ENCODE peak calls at places on chromosome 12, in six cellular contexts. One of them, this sample, is unnamed.

GRCh38 chr12:123019841-123020138 is 39.3 kb downstream of the ARL6IP4 start:
- DNase-seq in pancreas: no peak
- DNase-seq in AG04449: no peak
- DNase-seq in testis: no peak
- DNase-seq in MG63: no peak
- DNase-seq in cardiac muscle cell: no peak
- DNase-seq in this sample: no peak

GRCh38 chr12:1864867-1865266 is 44.5 kb downstream of the LRTM2 start:
- DNase-seq in pancreas: no peak
- DNase-seq in cardiac muscle cell: no peak
- DNase-seq in testis: no peak
- DNase-seq in AG04449: no peak
- DNase-seq in MG63: no peak
- DNase-seq in this sample: no peak

GRCh38 chr12:63915105-63915830 is 70.8 kb downstream of the SRGAP1 start:
- DNase-seq in pancreas: no peak
- DNase-seq in cardiac muscle cell: no peak
- DNase-seq in testis: no peak
- DNase-seq in MG63: peak
- DNase-seq in AG04449: no peak
- DNase-seq in this sample: no peak

GRCh38 chr12:90854136-90854689 is 100.8 kb downstream of the CCER1 start:
- DNase-seq in MG63: no peak
- DNase-seq in AG04449: peak
- DNase-seq in cardiac muscle cell: peak
- DNase-seq in testis: peak
- DNase-seq in pancreas: no peak
- DNase-seq in this sample: peak

GRCh38 chr12:55280991-55281390 is 15.4 kb downstream of the OR6C6 start:
- DNase-seq in MG63: no peak
- DNase-seq in pancreas: no peak
- DNase-seq in cardiac muscle cell: no peak
- DNase-seq in testis: no peak
- DNase-seq in AG04449: no peak
- DNase-seq in this sample: no peak

GRCh38 chr12:123263196-123263817 is 8.3 kb downstream of the CDK2AP1 start:
- DNase-seq in testis: no peak
- DNase-seq in cardiac muscle cell: no peak
- DNase-seq in pancreas: no peak
- DNase-seq in AG04449: no peak
- DNase-seq in MG63: no peak
- DNase-seq in this sample: no peak

GRCh38 chr12:34306133-34306830 is 284.0 kb downstream of the ALG10 start:
- DNase-seq in cardiac muscle cell: no peak
- DNase-seq in pancreas: no peak
- DNase-seq in AG04449: no peak
- DNase-seq in testis: no peak
- DNase-seq in MG63: no peak
- DNase-seq in this sample: no peak

GRCh38 chr12:119179335-119180021 is 747 bp downstream of the HSPB8 start:
- DNase-seq in pancreas: peak
- DNase-seq in MG63: peak
- DNase-seq in testis: peak
- DNase-seq in cardiac muscle cell: peak
- DNase-seq in AG04449: no peak
- DNase-seq in this sample: no peak

GRCh38 chr12:98645572-98646067 is 530 bp downstream of the APAF1 start:
- DNase-seq in cardiac muscle cell: peak
- DNase-seq in AG04449: no peak
- DNase-seq in testis: peak
- DNase-seq in pancreas: peak
- DNase-seq in MG63: peak
- DNase-seq in this sample: no peak

GRCh38 chr12:109739747-109740693 is 26.4 kb downstream of the FAM222A start:
- DNase-seq in cardiac muscle cell: no peak
- DNase-seq in AG04449: no peak
- DNase-seq in pancreas: peak
- DNase-seq in MG63: no peak
- DNase-seq in testis: no peak
- DNase-seq in this sample: no peak

GRCh38 chr12:13959131-13959734 is 22.2 kb downstream of the GRIN2B start:
- DNase-seq in AG04449: no peak
- DNase-seq in pancreas: no peak
- DNase-seq in cardiac muscle cell: no peak
- DNase-seq in MG63: no peak
- DNase-seq in testis: no peak
- DNase-seq in this sample: no peak

GRCh38 chr12:80941916-80942315 is 4.2 kb upstream of the LIN7A start:
- DNase-seq in pancreas: no peak
- DNase-seq in testis: no peak
- DNase-seq in MG63: no peak
- DNase-seq in AG04449: no peak
- DNase-seq in cardiac muscle cell: no peak
- DNase-seq in this sample: no peak

GRCh38 chr12:29212682-29213397 is 63.8 kb downstream of the FAR2 start:
- DNase-seq in cardiac muscle cell: no peak
- DNase-seq in MG63: no peak
- DNase-seq in testis: no peak
- DNase-seq in AG04449: no peak
- DNase-seq in pancreas: no peak
- DNase-seq in this sample: no peak

GRCh38 chr12:66861157-66861750 is 182.4 kb upstream of the GRIP1 start:
- DNase-seq in AG04449: peak
- DNase-seq in MG63: peak
- DNase-seq in cardiac muscle cell: peak
- DNase-seq in pancreas: peak
- DNase-seq in testis: peak
- DNase-seq in this sample: peak

GRCh38 chr12:69415471-69416275 is 54.5 kb upstream of the FRS2 start:
- DNase-seq in testis: peak
- DNase-seq in MG63: peak
- DNase-seq in AG04449: peak
- DNase-seq in cardiac muscle cell: peak
- DNase-seq in pancreas: peak
- DNase-seq in this sample: peak

GRCh38 chr12:113208041-113208934 is 13.0 kb upstream of the TPCN1 start:
- DNase-seq in cardiac muscle cell: no peak
- DNase-seq in AG04449: no peak
- DNase-seq in MG63: no peak
- DNase-seq in pancreas: peak
- DNase-seq in testis: no peak
- DNase-seq in this sample: peak

GRCh38 chr12:128356547-128356946 is 89.6 kb downstream of the TMEM132C start:
- DNase-seq in testis: no peak
- DNase-seq in pancreas: no peak
- DNase-seq in MG63: no peak
- DNase-seq in AG04449: no peak
- DNase-seq in cardiac muscle cell: no peak
- DNase-seq in this sample: no peak

GRCh38 chr12:106304001-106304421 is 1.5 kb downstream of the TCP11L2 start:
- DNase-seq in pancreas: no peak
- DNase-seq in testis: no peak
- DNase-seq in MG63: no peak
- DNase-seq in cardiac muscle cell: no peak
- DNase-seq in AG04449: no peak
- DNase-seq in this sample: no peak
- H3K4me3 ChIP-seq in pancreas: peak
- H3K4me3 ChIP-seq in testis: no peak
- H3K4me3 ChIP-seq in MG63: peak
- H3K4me3 ChIP-seq in cardiac muscle cell: peak
- H3K4me3 ChIP-seq in AG04449: peak
- H3K4me3 ChIP-seq in this sample: no peak

DNA sequence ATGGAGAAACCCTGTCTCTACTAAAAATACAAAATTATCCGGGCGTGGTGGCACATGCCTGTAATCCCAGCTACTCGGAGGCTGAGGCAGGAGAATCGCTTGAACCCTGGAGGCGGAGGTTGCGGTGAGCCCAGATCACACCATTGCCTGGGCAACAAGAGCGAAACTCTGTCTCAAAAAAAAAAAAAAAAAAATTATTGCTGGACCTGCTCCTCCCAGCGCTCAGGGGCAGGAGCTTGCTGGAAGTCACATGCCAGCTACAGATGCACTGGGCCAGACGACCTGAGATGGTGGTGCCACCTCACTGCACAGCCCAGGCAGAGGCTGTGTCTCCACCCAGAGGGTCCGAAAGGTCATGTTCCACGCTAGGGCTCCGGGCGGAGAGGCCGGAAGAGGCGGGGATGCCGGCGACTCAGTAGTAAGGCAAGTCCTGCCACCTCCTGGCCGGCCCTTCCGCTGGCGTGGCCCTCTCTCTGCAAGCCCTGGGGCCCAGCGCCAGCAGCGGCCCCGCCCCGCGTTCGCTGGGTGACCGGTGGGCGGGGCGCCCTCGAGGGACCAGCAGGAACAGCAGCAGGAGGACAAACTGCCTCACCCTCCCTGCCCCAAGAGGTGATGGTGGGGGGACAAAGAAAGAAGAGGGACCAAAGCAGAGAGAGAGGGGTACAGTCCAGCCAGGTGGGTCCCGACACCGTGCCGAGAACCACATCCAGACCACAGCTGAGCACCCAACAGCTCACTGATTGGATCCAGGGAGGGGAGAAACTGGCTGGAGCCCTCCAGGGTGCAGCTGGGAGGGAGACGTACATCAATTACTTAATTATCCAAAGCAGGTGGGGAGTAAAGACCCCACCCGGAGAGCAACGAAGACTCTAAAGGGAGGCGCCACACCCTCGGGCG is 3.6 kb upstream of the RHOF start:
- DNase-seq in MG63: peak
- DNase-seq in pancreas: peak
- DNase-seq in testis: peak
- DNase-seq in AG04449: no peak
- DNase-seq in cardiac muscle cell: peak
- DNase-seq in this sample: no peak
- H3K4me3 ChIP-seq in MG63: no peak
- H3K4me3 ChIP-seq in pancreas: peak
- H3K4me3 ChIP-seq in testis: no peak
- H3K4me3 ChIP-seq in AG04449: peak
- H3K4me3 ChIP-seq in cardiac muscle cell: peak
- H3K4me3 ChIP-seq in this sample: peak

DNA sequence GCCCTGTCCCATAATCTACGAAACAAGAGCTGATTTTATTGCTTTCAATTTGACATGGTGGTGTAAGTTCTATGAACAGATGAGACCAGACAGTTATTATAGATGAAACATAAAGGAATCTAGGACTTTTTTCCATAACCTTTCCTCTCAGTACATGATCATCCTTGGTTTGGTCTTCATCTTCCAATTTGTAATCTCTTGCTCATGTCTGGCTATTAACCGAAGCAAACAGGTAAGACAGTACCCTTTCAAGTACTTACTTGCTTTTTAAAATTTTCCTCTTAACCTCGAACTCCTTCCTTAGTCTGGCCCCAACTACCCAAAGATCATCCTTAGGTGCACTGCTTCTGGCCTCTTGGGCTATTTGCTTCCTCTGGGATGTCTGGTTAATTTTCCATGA is 1.2 kb downstream of the TSPAN31 start:
- DNase-seq in testis: no peak
- DNase-seq in MG63: no peak
- DNase-seq in pancreas: no peak
- DNase-seq in cardiac muscle cell: no peak
- DNase-seq in AG04449: no peak
- DNase-seq in this sample: no peak
- H3K4me3 ChIP-seq in testis: no peak
- H3K4me3 ChIP-seq in MG63: peak
- H3K4me3 ChIP-seq in pancreas: peak
- H3K4me3 ChIP-seq in cardiac muscle cell: no peak
- H3K4me3 ChIP-seq in AG04449: peak
- H3K4me3 ChIP-seq in this sample: peak

GRCh38 chr12:32897276-32897615 is 669 bp upstream of the PKP2 start:
- DNase-seq in cardiac muscle cell: no peak
- DNase-seq in MG63: no peak
- DNase-seq in AG04449: no peak
- DNase-seq in testis: no peak
- DNase-seq in pancreas: no peak
- DNase-seq in this sample: no peak
- H3K4me3 ChIP-seq in cardiac muscle cell: peak
- H3K4me3 ChIP-seq in MG63: peak
- H3K4me3 ChIP-seq in AG04449: no peak
- H3K4me3 ChIP-seq in testis: peak
- H3K4me3 ChIP-seq in pancreas: peak
- H3K4me3 ChIP-seq in this sample: no peak

DNA sequence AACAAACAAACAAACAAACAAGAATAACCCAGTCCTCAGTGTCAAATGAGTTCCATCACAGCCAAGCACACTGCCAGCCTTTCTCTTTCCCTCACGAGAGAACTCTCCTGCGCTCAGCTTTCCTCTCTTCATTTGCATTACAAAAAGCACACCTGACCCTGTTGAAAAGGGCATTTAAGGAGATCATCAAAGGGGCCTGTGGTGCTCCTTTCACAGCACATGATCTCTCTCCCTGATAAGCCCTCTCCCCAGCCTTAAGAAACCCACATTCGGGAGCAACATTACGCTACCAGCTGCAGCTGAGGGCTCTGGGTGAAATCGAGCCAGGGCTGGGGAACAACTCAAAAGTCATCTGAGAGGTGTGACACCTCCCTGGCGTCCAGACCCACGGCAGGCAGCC is 165.6 kb upstream of the TMCC3 start:
- DNase-seq in pancreas: no peak
- DNase-seq in testis: no peak
- DNase-seq in AG04449: no peak
- DNase-seq in cardiac muscle cell: no peak
- DNase-seq in MG63: no peak
- DNase-seq in this sample: no peak
- H3K4me3 ChIP-seq in pancreas: no peak
- H3K4me3 ChIP-seq in testis: no peak
- H3K4me3 ChIP-seq in AG04449: no peak
- H3K4me3 ChIP-seq in cardiac muscle cell: no peak
- H3K4me3 ChIP-seq in MG63: no peak
- H3K4me3 ChIP-seq in this sample: no peak

This sample was measured in HFF-Myc.